ENCODE peak calls at places on chromosomes 7 and 10, in ten cellular contexts. G is A549, E is GM12878, F is H1, S is stomach, P is sigmoid colon, M is upper lobe of left lung, A is ovary, W is SK-N-SH, N is HepG2. X is an unnamed sample.

GRCh38 chr10:12513775-12514663 is 164.7 kb downstream of the CAMK1D start:
- DNase-seq in P (no peak), A (no peak), S (no peak), W (peak; percentile 62), F (no peak), E (no peak), G (no peak), N (no peak), M (no peak), X (peak; percentile 57)

GRCh38 chr7:105519353-105519752 is 2.7 kb downstream of the PUS7 start:
- DNase-seq in A (no peak), P (no peak), N (no peak), M (no peak), G (no peak), F (no peak), E (no peak), S (no peak), W (no peak), X (no peak)

GRCh38 chr10:24622781-24623301 is 100.8 kb downstream of the ARHGAP21 start:
- DNase-seq in E (no peak), N (no peak), S (no peak), W (no peak), P (no peak), G (no peak), M (no peak), A (no peak), F (no peak), X (no peak)

GRCh38 chr10:34626158-34626557 is 188.9 kb downstream of the PARD3 start:
- DNase-seq in M (no peak), S (no peak), P (no peak), N (no peak), E (no peak), W (no peak), A (no peak), G (no peak), F (no peak), X (no peak)

GRCh38 chr7:100584046-100584676 is 1.8 kb downstream of the LRCH4 start:
- DNase-seq in A (peak; percentile 29), P (peak; percentile 68), F (no peak), N (no peak), G (no peak), W (no peak), M (peak; percentile 53), S (no peak), E (no peak), X (no peak)

GRCh38 chr10:112958275-112958995 is 8.4 kb downstream of the TCF7L2 start:
- DNase-seq in A (no peak), P (no peak), N (no peak), F (no peak), S (no peak), M (no peak), G (no peak), E (no peak), W (no peak), X (no peak)

GRCh38 chr10:85527610-85528317 is 838.8 kb downstream of the GRID1 start:
- DNase-seq in M (no peak), A (no peak), N (no peak), S (no peak), F (no peak), W (no peak), G (no peak), P (no peak), E (no peak), X (no peak)

GRCh38 chr10:132402781-132403241 is 5.8 kb downstream of the PWWP2B start:
- DNase-seq in G (no peak), P (peak; percentile 56), F (no peak), N (no peak), A (no peak), E (no peak), S (peak; percentile 25), W (peak; percentile 40), M (no peak), X (no peak)

GRCh38 chr7:39904077-39904486 is 46.0 kb upstream of the CDK13 start:
- DNase-seq in S (no peak), M (no peak), W (no peak), G (no peak), A (no peak), F (no peak), P (no peak), E (no peak), N (no peak), X (no peak)
- TF ChIP-seq EP300 in S (no peak), M (no peak), W (no peak), G (no peak), A (no peak), F (no peak), P (no peak), E (no peak), N (no peak), X (no peak)

GRCh38 chr7:151397026-151397425 is 12.8 kb downstream of the WDR86 start:
- DNase-seq in W (no peak), P (peak; percentile 56), N (no peak), E (no peak), S (no peak), A (no peak), G (no peak), F (no peak), M (no peak), X (peak; percentile 10)

GRCh38 chr7:151399906-151400305 is 9.9 kb downstream of the WDR86 start:
- DNase-seq in P (no peak), N (no peak), G (no peak), W (no peak), A (no peak), F (no peak), S (no peak), E (no peak), M (no peak), X (no peak)

GRCh38 chr7:151399305-151399601 is 10.6 kb downstream of the WDR86 start:
- DNase-seq in G (no peak), S (no peak), A (no peak), P (peak; percentile 56), N (no peak), F (no peak), W (peak; percentile 27), M (no peak), E (no peak), X (no peak)

GRCh38 chr7:151400626-151401315 is 9.1 kb downstream of the WDR86 start:
- DNase-seq in N (no peak), G (no peak), M (no peak), A (no peak), F (no peak), W (no peak), E (peak; percentile 41), S (no peak), P (no peak), X (peak; percentile 26)

DNA sequence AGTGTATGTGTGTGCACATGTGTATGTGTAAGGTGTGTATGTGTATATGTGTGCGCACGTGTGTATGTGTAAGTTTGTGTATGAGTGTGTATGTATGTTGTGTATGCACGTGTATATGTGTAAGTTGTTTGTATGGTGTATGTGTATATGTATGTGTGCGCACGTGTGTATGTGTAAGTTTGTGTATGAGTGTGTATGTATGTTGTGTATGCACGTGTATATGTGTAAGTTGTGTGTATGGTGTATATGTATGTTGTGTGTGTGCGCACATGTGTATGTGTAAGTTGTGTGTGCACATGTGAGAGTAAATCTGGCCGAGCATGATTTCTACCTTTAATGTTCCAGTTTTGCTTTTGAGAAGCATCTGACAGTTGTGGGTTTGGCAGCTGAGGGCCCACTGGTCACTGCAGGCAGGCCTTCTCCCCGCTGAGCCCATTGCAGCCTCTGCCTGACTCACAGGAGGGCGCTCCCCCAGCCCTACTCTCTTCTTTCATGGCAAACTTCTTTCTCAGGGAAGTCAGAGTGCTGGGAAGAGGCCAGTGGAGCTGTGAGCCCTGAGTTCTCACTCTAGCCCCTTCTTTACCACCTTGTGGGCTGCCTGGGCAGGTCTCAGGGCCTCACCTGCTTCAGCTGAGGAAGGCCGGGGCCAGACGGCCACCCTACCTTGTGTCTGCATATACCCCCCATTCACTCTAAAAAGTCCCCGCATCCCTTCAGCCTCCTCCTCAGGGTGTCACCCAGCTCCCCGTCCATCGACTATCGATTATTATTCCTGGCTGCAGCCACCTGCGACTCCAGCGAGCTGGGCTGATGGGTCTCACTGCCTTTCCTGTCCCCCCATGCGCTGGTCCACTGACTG is 11.2 kb downstream of the WDR86 start:
- DNase-seq in S (no peak), E (no peak), F (no peak), N (no peak), M (no peak), G (no peak), P (no peak), W (peak; percentile 39), A (no peak), X (no peak)
- TF ChIP-seq EP300 in S (no peak), E (no peak), F (no peak), N (no peak), M (no peak), G (no peak), P (no peak), W (no peak), A (no peak), X (no peak)

GRCh38 chr10:117218654-117219053 is 21.4 kb downstream of the KCNK18 start:
- DNase-seq in F (no peak), E (no peak), W (no peak), N (no peak), G (no peak), P (peak; percentile 41), M (no peak), A (no peak), S (no peak), X (no peak)

GRCh38 chr10:117217196-117217761 is 20.0 kb downstream of the KCNK18 start:
- DNase-seq in P (peak; percentile 55), S (no peak), W (no peak), M (peak; percentile 28), E (no peak), A (no peak), G (peak; percentile 36), N (no peak), F (no peak), X (peak; percentile 62)

GRCh38 chr10:117215079-117215478 is 17.8 kb downstream of the KCNK18 start:
- DNase-seq in E (no peak), W (no peak), F (no peak), G (no peak), M (no peak), N (no peak), P (no peak), S (no peak), A (no peak), X (no peak)

GRCh38 chr10:117216028-117216427 is 18.7 kb downstream of the KCNK18 start:
- DNase-seq in F (no peak), M (no peak), E (no peak), G (no peak), P (peak; percentile 41), S (no peak), N (no peak), W (no peak), A (no peak), X (no peak)

GRCh38 chr10:117216611-117217195 is 19.4 kb downstream of the KCNK18 start:
- DNase-seq in P (peak; percentile 72), A (peak; percentile 68), M (peak; percentile 75), G (peak; percentile 84), W (peak; percentile 94), F (peak; percentile 59), N (peak; percentile 46), E (no peak), S (peak; percentile 73), X (no peak)
- TF ChIP-seq EP300 in P (no peak), A (no peak), M (no peak), G (no peak), W (no peak), F (no peak), N (no peak), E (no peak), S (no peak), X (no peak)

GRCh38 chr7:108197371-108198091 is 67.4 kb upstream of the LAMB4 start:
- DNase-seq in M (no peak), N (no peak), P (no peak), S (no peak), A (no peak), E (no peak), W (no peak), F (no peak), G (no peak), X (no peak)

GRCh38 chr7:108200326-108200725 is 70.2 kb upstream of the LAMB4 start:
- DNase-seq in E (no peak), W (no peak), A (no peak), F (no peak), M (no peak), S (no peak), N (no peak), P (no peak), G (no peak), X (no peak)

GRCh38 chr7:108190891-108191290 is 60.7 kb upstream of the LAMB4 start:
- DNase-seq in A (no peak), S (no peak), W (no peak), M (no peak), F (no peak), E (no peak), G (no peak), N (no peak), P (no peak), X (no peak)

GRCh38 chr7:108193593-108194498 is 63.7 kb upstream of the LAMB4 start:
- DNase-seq in A (no peak), M (no peak), E (no peak), F (no peak), N (no peak), W (no peak), P (no peak), S (no peak), G (no peak), X (no peak)

GRCh38 chr7:108196004-108196403 is 65.8 kb upstream of the LAMB4 start:
- DNase-seq in W (no peak), F (no peak), G (no peak), S (no peak), A (no peak), N (no peak), M (no peak), E (no peak), P (no peak), X (no peak)
- TF ChIP-seq EP300 in W (no peak), F (no peak), G (no peak), S (no peak), A (no peak), N (no peak), M (no peak), E (no peak), P (no peak), X (no peak)

X was measured in suprapubic skin.